ENCODE peak calls at places on chromosome 13, in seven cellular contexts. One of them, this sample, is unnamed.

GRCh38 chr13:33033361-33033812 is 17.2 kb downstream of the KL start:
- DNase-seq in activated T-helper 1 cell treated with Interleukin-2 at 50 U/mL for 16 hours: no peak
- DNase-seq in T1000: no peak
- DNase-seq in EH: no peak
- DNase-seq in GM06990: no peak
- DNase-seq in choroid plexus epithelial cell: no peak
- DNase-seq in NCI-H774: no peak
- DNase-seq in this sample: no peak

GRCh38 chr13:99859178-99860177 is 112.1 kb downstream of the ZIC5 start:
- DNase-seq in activated T-helper 1 cell treated with Interleukin-2 at 50 U/mL for 16 hours: no peak
- DNase-seq in T1000: no peak
- DNase-seq in EH: no peak
- DNase-seq in GM06990: peak; percentile 22
- DNase-seq in choroid plexus epithelial cell: no peak
- DNase-seq in NCI-H774: no peak
- DNase-seq in this sample: peak; percentile 0

GRCh38 chr13:71624641-71625040 is 242.4 kb downstream of the DACH1 start:
- DNase-seq in activated T-helper 1 cell treated with Interleukin-2 at 50 U/mL for 16 hours: no peak
- DNase-seq in T1000: no peak
- DNase-seq in EH: no peak
- DNase-seq in GM06990: no peak
- DNase-seq in choroid plexus epithelial cell: no peak
- DNase-seq in NCI-H774: no peak
- DNase-seq in this sample: no peak

GRCh38 chr13:107099661-107100060 is 531.7 kb upstream of the ARGLU1 start:
- DNase-seq in activated T-helper 1 cell treated with Interleukin-2 at 50 U/mL for 16 hours: no peak
- DNase-seq in T1000: peak; percentile 16
- DNase-seq in EH: peak; percentile 59
- DNase-seq in GM06990: no peak
- DNase-seq in choroid plexus epithelial cell: peak; percentile 45
- DNase-seq in NCI-H774: no peak
- DNase-seq in this sample: no peak

GRCh38 chr13:40329682-40330485 is 336.6 kb downstream of the FOXO1 start:
- DNase-seq in activated T-helper 1 cell treated with Interleukin-2 at 50 U/mL for 16 hours: no peak
- DNase-seq in T1000: no peak
- DNase-seq in EH: peak; percentile 60
- DNase-seq in GM06990: no peak
- DNase-seq in choroid plexus epithelial cell: peak; percentile 87
- DNase-seq in NCI-H774: no peak
- DNase-seq in this sample: no peak

GRCh38 chr13:110916671-110917142 is 1.8 kb upstream of the ANKRD10 start:
- DNase-seq in activated T-helper 1 cell treated with Interleukin-2 at 50 U/mL for 16 hours: no peak
- DNase-seq in T1000: peak; percentile 67
- DNase-seq in EH: peak; percentile 94
- DNase-seq in GM06990: no peak
- DNase-seq in choroid plexus epithelial cell: peak; percentile 89
- DNase-seq in NCI-H774: no peak
- DNase-seq in this sample: no peak

GRCh38 chr13:113801289-113801961 is 42.4 kb downstream of the TMEM255B start:
- DNase-seq in activated T-helper 1 cell treated with Interleukin-2 at 50 U/mL for 16 hours: no peak
- DNase-seq in T1000: no peak
- DNase-seq in EH: no peak
- DNase-seq in GM06990: no peak
- DNase-seq in choroid plexus epithelial cell: no peak
- DNase-seq in NCI-H774: no peak
- DNase-seq in this sample: no peak

GRCh38 chr13:30466358-30466714 is 600 bp upstream of the HMGB1 start:
- DNase-seq in activated T-helper 1 cell treated with Interleukin-2 at 50 U/mL for 16 hours: no peak
- DNase-seq in T1000: no peak
- DNase-seq in EH: peak; percentile 51
- DNase-seq in GM06990: no peak
- DNase-seq in choroid plexus epithelial cell: peak; percentile 34
- DNase-seq in NCI-H774: no peak
- DNase-seq in this sample: no peak

GRCh38 chr13:29817604-29818378 is 32.6 kb downstream of the UBL3 start:
- DNase-seq in activated T-helper 1 cell treated with Interleukin-2 at 50 U/mL for 16 hours: no peak
- DNase-seq in T1000: no peak
- DNase-seq in EH: peak; percentile 70
- DNase-seq in GM06990: peak; percentile 48
- DNase-seq in choroid plexus epithelial cell: no peak
- DNase-seq in NCI-H774: no peak
- DNase-seq in this sample: peak; percentile 52

GRCh38 chr13:101297794-101298193 is 118.5 kb downstream of the NALCN start:
- DNase-seq in activated T-helper 1 cell treated with Interleukin-2 at 50 U/mL for 16 hours: no peak
- DNase-seq in T1000: no peak
- DNase-seq in EH: no peak
- DNase-seq in GM06990: no peak
- DNase-seq in choroid plexus epithelial cell: no peak
- DNase-seq in NCI-H774: no peak
- DNase-seq in this sample: no peak

GRCh38 chr13:31964168-31964567 is 67.4 kb upstream of the FRY start:
- DNase-seq in activated T-helper 1 cell treated with Interleukin-2 at 50 U/mL for 16 hours: no peak
- DNase-seq in T1000: no peak
- DNase-seq in EH: no peak
- DNase-seq in GM06990: no peak
- DNase-seq in choroid plexus epithelial cell: no peak
- DNase-seq in NCI-H774: no peak
- DNase-seq in this sample: no peak

GRCh38 chr13:67574320-67575233 is 344.4 kb upstream of the PCDH9 start:
- DNase-seq in activated T-helper 1 cell treated with Interleukin-2 at 50 U/mL for 16 hours: no peak
- DNase-seq in T1000: no peak
- DNase-seq in EH: no peak
- DNase-seq in GM06990: no peak
- DNase-seq in choroid plexus epithelial cell: peak; percentile 85
- DNase-seq in NCI-H774: no peak
- DNase-seq in this sample: no peak

GRCh38 chr13:41613984-41614581 is 156.7 kb downstream of the RGCC start:
- DNase-seq in activated T-helper 1 cell treated with Interleukin-2 at 50 U/mL for 16 hours: no peak
- DNase-seq in T1000: no peak
- DNase-seq in EH: peak; percentile 91
- DNase-seq in GM06990: no peak
- DNase-seq in choroid plexus epithelial cell: peak; percentile 93
- DNase-seq in NCI-H774: no peak
- DNase-seq in this sample: no peak